ENCODE peak calls at places on chromosomes 7 and 10, in seven cellular contexts. D, Y, K, X, N, S and I are unnamed samples.
A peak's percentile ranks its signal among the peaks of the same experiment; 100 is the strongest.

GRCh38 chr10:68871731-68872342 is 29.3 kb upstream of the DDX50 start:
- DNase-seq in D (no peak), Y (no peak), K (no peak), X (no peak), N (peak; percentile 21), S (peak; percentile 38), I (peak; percentile 26)

GRCh38 chr10:69303632-69304035 is 25.3 kb downstream of the HK1 start:
- DNase-seq in D (no peak), Y (no peak), K (no peak), X (no peak), N (no peak), S (peak; percentile 66), I (no peak)

GRCh38 chr7:113892818-113893217 is 26.0 kb downstream of the PPP1R3A start:
- DNase-seq in D (no peak), Y (no peak), K (no peak), X (no peak), N (no peak), S (no peak), I (no peak)

GRCh38 chr7:107404740-107405537 is 64.9 kb upstream of the GPR22 start:
- DNase-seq in D (peak; percentile 8), Y (no peak), K (no peak), X (no peak), N (no peak), S (no peak), I (peak; percentile 21)

GRCh38 chr10:102131286-102132170 is 1.3 kb upstream of the PPRC1 start:
- DNase-seq in D (no peak), Y (no peak), K (no peak), X (no peak), N (no peak), S (peak; percentile 62), I (no peak)

GRCh38 chr7:129503725-129504124 is 1.4 kb downstream of the SMKR1 start:
- DNase-seq in D (no peak), Y (no peak), K (no peak), X (no peak), N (no peak), S (no peak), I (no peak)

GRCh38 chr7:153503093-153503492 is 549.1 kb upstream of the DPP6 start:
- DNase-seq in D (no peak), Y (no peak), K (no peak), X (no peak), N (no peak), S (no peak), I (no peak)

GRCh38 chr7:39712746-39713145 is 89.4 kb downstream of the RALA start:
- DNase-seq in D (no peak), Y (no peak), K (no peak), X (no peak), N (no peak), S (no peak), I (no peak)

GRCh38 chr10:4820804-4821401 is 5.1 kb upstream of the AKR1E2 start:
- DNase-seq in D (no peak), Y (no peak), K (no peak), X (no peak), N (no peak), S (no peak), I (no peak)

GRCh38 chr10:110840225-110840922 is 31.4 kb upstream of the PDCD4 start:
- DNase-seq in D (no peak), Y (no peak), K (no peak), X (no peak), N (no peak), S (no peak), I (no peak)